ENCODE peak calls at places on chromosomes 1 and 21, in six cellular contexts. E is Jurkat, Clone E6-1; F is GM12878; M is CD4-positive, alpha-beta T cell; W is HEK293T; L is T-helper 2 cell. P is an unnamed sample.
A peak's percentile ranks its signal among the peaks of the same experiment; 100 is the strongest.

GRCh38 chr1:66266756-66267155 is 267.2 kb upstream of the SGIP1 start:
- DNase-seq in E (no peak), F (no peak), M (no peak), W (no peak), L (no peak), P (no peak)

GRCh38 chr21:45490049-45490731 is 52.0 kb downstream of the SLC19A1 start:
- DNase-seq in E (no peak), F (no peak), M (no peak), W (no peak), L (no peak), P (no peak)

GRCh38 chr1:60984066-60984799 is 98.1 kb upstream of the NFIA start:
- DNase-seq in E (no peak), F (no peak), M (no peak), W (no peak), L (no peak), P (no peak)

GRCh38 chr1:187621961-187622360 is 793.2 kb downstream of the PLA2G4A start:
- DNase-seq in E (no peak), F (peak; percentile 21), M (no peak), W (no peak), L (no peak), P (no peak)

GRCh38 chr1:107788189-107788588 is 176.8 kb downstream of the VAV3 start:
- DNase-seq in E (no peak), F (no peak), M (no peak), W (no peak), L (no peak), P (no peak)

GRCh38 chr1:115883240-115883639 is 42.3 kb upstream of the NHLH2 start:
- DNase-seq in E (no peak), F (no peak), M (no peak), W (no peak), L (no peak), P (no peak)

GRCh38 chr1:36851087-36851486 is 183.2 kb downstream of the GRIK3 start:
- DNase-seq in E (no peak), F (no peak), M (no peak), W (no peak), L (no peak), P (no peak)

GRCh38 chr1:28887418-28887834 is 26.9 kb upstream of the EPB41 start:
- DNase-seq in E (no peak), F (no peak), M (peak; percentile 27), W (peak; percentile 58), L (peak; percentile 76), P (no peak)

GRCh38 chr1:204692852-204693356 is 7.4 kb upstream of the LRRN2 start:
- DNase-seq in E (peak; percentile 38), F (no peak), M (no peak), W (no peak), L (no peak), P (no peak)

GRCh38 chr1:172960019-172960418 is 90.7 kb downstream of the TNFSF18 start:
- DNase-seq in E (no peak), F (no peak), M (no peak), W (no peak), L (no peak), P (no peak)

GRCh38 chr1:163195728-163196448 is 6.8 kb downstream of the RGS5 start:
- DNase-seq in E (no peak), F (no peak), M (no peak), W (no peak), L (no peak), P (no peak)

GRCh38 chr1:205775717-205776056 is 405 bp upstream of the RAB29 start:
- DNase-seq in E (no peak), F (no peak), M (no peak), W (no peak), L (no peak), P (no peak)